ENCODE peak calls at places on chromosomes 11 and 22, in four cellular contexts. Q is IMR-90, A is H1, X is H9. C is an unnamed sample.

GRCh38 chr11:114193730-114194674 is 102.2 kb upstream of the NNMT start:
- DNase-seq in Q (no peak), A (no peak), X (no peak), C (no peak)

GRCh38 chr11:70367071-70367470 is 31.3 kb upstream of the CTTN start:
- DNase-seq in Q (peak; percentile 88), A (peak; percentile 41), X (no peak), C (no peak)

GRCh38 chr11:86800076-86800955 is at the start of gene PRSS23:
- DNase-seq in Q (peak; percentile 44), A (peak; percentile 76), X (peak; percentile 64), C (peak; percentile 68)

GRCh38 chr22:37742374-37743092 is 45.7 kb downstream of the TRIOBP start:
- DNase-seq in Q (peak; percentile 91), A (no peak), X (no peak), C (peak; percentile 26)

GRCh38 chr11:76939219-76939631 is 78.5 kb downstream of the ACER3 start:
- DNase-seq in Q (peak; percentile 9), A (no peak), X (no peak), C (peak; percentile 42)

GRCh38 chr11:16013242-16013641 is 343.1 kb downstream of the SOX6 start:
- DNase-seq in Q (no peak), A (no peak), X (no peak), C (no peak)

GRCh38 chr11:118872403-118872821 is 11.3 kb upstream of the CXCR5 start:
- DNase-seq in Q (no peak), A (no peak), X (no peak), C (no peak)

GRCh38 chr22:41914611-41915034 is 251 bp downstream of the SHISA8 start:
- DNase-seq in Q (no peak), A (no peak), X (no peak), C (no peak)

GRCh38 chr11:115724709-115725108 is 220.5 kb upstream of the CADM1 start:
- DNase-seq in Q (peak; percentile 90), A (no peak), X (no peak), C (no peak)

GRCh38 chr11:1382429-1382828 is 7.3 kb upstream of the BRSK2 start:
- DNase-seq in Q (no peak), A (no peak), X (peak; percentile 45), C (no peak)

GRCh38 chr22:46923394-46923793 is 160.9 kb downstream of the TBC1D22A start:
- DNase-seq in Q (no peak), A (peak; percentile 40), X (no peak), C (no peak)

GRCh38 chr11:9774591-9775392 is 110.9 kb downstream of the SWAP70 start:
- DNase-seq in Q (peak; percentile 94), A (no peak), X (no peak), C (peak; percentile 84)

GRCh38 chr11:9876331-9876730 is 212.5 kb downstream of the SWAP70 start:
- DNase-seq in Q (no peak), A (no peak), X (no peak), C (no peak)

GRCh38 chr11:82939456-82939855 is 37.9 kb downstream of the DDIAS start:
- DNase-seq in Q (no peak), A (no peak), X (no peak), C (no peak)

GRCh38 chr11:112756166-112756565 is 205.1 kb upstream of the NCAM1 start:
- DNase-seq in Q (no peak), A (no peak), X (no peak), C (no peak)

GRCh38 chr11:70766901-70767300 is 368.6 kb downstream of the CTTN start:
- DNase-seq in Q (no peak), A (no peak), X (no peak), C (no peak)

GRCh38 chr22:24406322-24407277 is 20.8 kb upstream of the ADORA2A start:
- DNase-seq in Q (no peak), A (no peak), X (no peak), C (no peak)

GRCh38 chr22:38240734-38241252 is 32.0 kb downstream of the TMEM184B start:
- DNase-seq in Q (peak; percentile 91), A (peak; percentile 72), X (peak; percentile 92), C (peak; percentile 95)

GRCh38 chr11:72041364-72042058 is 38.8 kb downstream of the NUMA1 start:
- DNase-seq in Q (peak; percentile 75), A (peak; percentile 61), X (peak; percentile 61), C (peak; percentile 54)

GRCh38 chr22:37425800-37426531 is 1.3 kb downstream of the ELFN2 start:
- DNase-seq in Q (peak; percentile 45), A (peak; percentile 70), X (peak; percentile 73), C (peak; percentile 57)

GRCh38 chr11:3341298-3341697 is 37.6 kb downstream of the ZNF195 start:
- DNase-seq in Q (no peak), A (peak; percentile 92), X (peak; percentile 64), C (peak; percentile 73)

GRCh38 chr22:19419086-19419463 is 12.5 kb downstream of the HIRA start:
- DNase-seq in Q (no peak), A (no peak), X (no peak), C (no peak)

GRCh38 chr11:59463176-59463575 is 6.4 kb downstream of the OR4D6 start:
- DNase-seq in Q (no peak), A (no peak), X (no peak), C (peak; percentile 21)

GRCh38 chr22:21067075-21067900 is 21.5 kb downstream of the LRRC74B start:
- DNase-seq in Q (no peak), A (no peak), X (no peak), C (no peak)

DNA sequence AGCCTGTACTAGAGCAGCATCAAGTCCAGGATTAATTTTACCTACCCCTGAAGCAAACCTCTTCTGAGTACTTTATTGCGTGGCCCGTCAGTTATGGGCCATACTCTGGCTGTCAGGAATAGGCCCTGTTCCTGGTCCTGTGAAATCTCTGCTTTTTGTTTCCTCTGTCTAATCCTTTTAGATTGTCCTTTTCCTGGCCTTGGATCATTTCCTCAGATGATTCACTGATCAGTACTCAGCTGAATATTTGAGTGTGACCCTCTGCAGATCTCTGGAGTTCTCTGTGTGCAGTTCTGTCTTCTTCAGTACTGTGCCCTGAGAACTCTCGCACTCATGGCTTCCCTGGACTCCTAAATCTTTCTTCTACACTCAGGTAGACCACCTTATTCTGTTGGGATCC is 123.5 kb downstream of the UVRAG start:
- DNase-seq in Q (peak; percentile 45), A (no peak), X (no peak), C (no peak)
- H3K56ac ChIP-seq in Q (no peak overlapping the region), A (no peak overlapping the region), X (no peak overlapping the region), C (no peak overlapping the region)

GRCh38 chr11:12803086-12803826 is 129.0 kb downstream of the TEAD1 start:
- DNase-seq in Q (peak; percentile 81), A (no peak), X (no peak), C (peak; percentile 70)

GRCh38 chr11:12802418-12803085 is 128.3 kb downstream of the TEAD1 start:
- DNase-seq in Q (peak; percentile 90), A (no peak), X (no peak), C (peak; percentile 78)

GRCh38 chr11:12808519-12808918 is 134.3 kb downstream of the TEAD1 start:
- DNase-seq in Q (peak; percentile 76), A (no peak), X (no peak), C (no peak)

GRCh38 chr11:12807621-12808020 is 133.4 kb downstream of the TEAD1 start:
- DNase-seq in Q (no peak), A (no peak), X (no peak), C (no peak)

DNA sequence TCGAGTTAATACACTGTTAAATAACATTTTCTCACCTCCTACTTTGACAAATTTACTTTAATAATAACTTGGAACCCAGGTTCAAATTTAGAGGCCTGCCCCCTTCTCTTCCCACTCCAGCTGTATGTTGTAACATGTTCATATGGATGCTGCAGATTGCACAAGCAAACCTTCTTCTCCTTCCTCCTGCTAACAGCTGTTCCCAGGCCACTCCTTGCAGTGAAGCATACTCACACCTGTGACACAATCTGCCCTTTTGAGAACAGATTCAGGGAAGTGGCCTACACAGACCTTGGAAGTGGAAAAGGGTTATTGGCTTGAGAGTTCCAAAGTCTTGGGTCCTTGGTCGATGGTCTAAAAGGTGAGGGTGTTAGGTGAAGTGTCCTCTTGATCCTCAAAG is 131.9 kb downstream of the TEAD1 start:
- DNase-seq in Q (peak; percentile 48), A (no peak), X (no peak), C (no peak)
- H3K56ac ChIP-seq in Q (no peak overlapping the region), A (no peak overlapping the region), X (no peak overlapping the region), C (no peak overlapping the region)

GRCh38 chr11:78406568-78407196 is 10.9 kb downstream of the GAB2 start:
- DNase-seq in Q (no peak), A (no peak), X (no peak), C (peak; percentile 23)

GRCh38 chr11:78414321-78415051 is 3.1 kb downstream of the GAB2 start:
- DNase-seq in Q (peak; percentile 43), A (no peak), X (no peak), C (peak; percentile 23)

GRCh38 chr11:78402842-78403241 is 14.8 kb downstream of the GAB2 start:
- DNase-seq in Q (no peak), A (no peak), X (no peak), C (no peak)

DNA sequence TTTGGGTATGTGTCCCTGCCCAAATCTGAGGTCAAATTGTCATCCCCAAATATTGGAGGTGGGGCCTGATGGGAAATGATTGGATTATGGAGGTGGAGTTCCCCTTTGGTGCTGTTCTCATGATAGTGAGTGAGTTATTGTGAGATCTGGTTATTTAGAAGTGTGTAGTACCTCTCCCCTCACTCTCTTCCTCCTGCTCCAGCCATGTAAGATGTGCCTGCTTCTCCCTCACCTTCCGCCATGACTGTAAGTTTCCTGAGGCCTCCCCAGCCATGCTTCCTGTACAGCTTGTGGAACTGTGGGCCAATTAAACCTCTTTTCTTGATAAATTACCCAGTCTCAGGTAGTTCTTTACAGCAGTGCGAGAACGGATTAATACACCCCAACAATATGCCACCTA is 9.0 kb downstream of the GAB2 start:
- DNase-seq in Q (no peak), A (no peak), X (no peak), C (no peak)
- H3K56ac ChIP-seq in Q (no peak overlapping the region), A (no peak overlapping the region), X (no peak overlapping the region), C (no peak overlapping the region)

GRCh38 chr11:121512468-121513465 is 60.0 kb upstream of the SORL1-AS1 start:
- DNase-seq in Q (no peak), A (no peak), X (no peak), C (no peak)
- H3K56ac ChIP-seq in Q (no peak overlapping the region), A (no peak overlapping the region), X (no peak overlapping the region), C (no peak overlapping the region)

GRCh38 chr22:36068776-36069344 is 40.2 kb upstream of the RBFOX2 start:
- DNase-seq in Q (peak; percentile 29), A (no peak), X (no peak), C (no peak)

GRCh38 chr22:36069368-36069767 is 40.7 kb upstream of the RBFOX2 start:
- DNase-seq in Q (no peak), A (no peak), X (no peak), C (no peak)

GRCh38 chr22:36065775-36066544 is 37.3 kb upstream of the RBFOX2 start:
- DNase-seq in Q (peak; percentile 92), A (peak; percentile 93), X (peak; percentile 98), C (peak; percentile 98)

GRCh38 chr22:36065462-36065774 is 36.8 kb upstream of the RBFOX2 start:
- DNase-seq in Q (no peak), A (no peak), X (no peak), C (no peak)

GRCh38 chr22:36067237-36067558 is 38.6 kb upstream of the RBFOX2 start:
- DNase-seq in Q (no peak), A (no peak), X (no peak), C (no peak)
- H3K56ac ChIP-seq in Q (no peak overlapping the region), A (no peak overlapping the region), X (no peak overlapping the region), C (no peak overlapping the region)

GRCh38 chr11:33476945-33477584 is 219.9 kb downstream of the HIPK3 start:
- DNase-seq in Q (peak; percentile 50), A (no peak), X (no peak), C (no peak)

GRCh38 chr11:33474866-33475265 is 217.7 kb downstream of the HIPK3 start:
- DNase-seq in Q (no peak), A (no peak), X (no peak), C (no peak)

GRCh38 chr11:33475999-33476398 is 218.8 kb downstream of the HIPK3 start:
- DNase-seq in Q (peak; percentile 57), A (no peak), X (no peak), C (no peak)

GRCh38 chr11:33471541-33471940 is 214.4 kb downstream of the HIPK3 start:
- DNase-seq in Q (no peak), A (no peak), X (no peak), C (no peak)
- H3K56ac ChIP-seq in Q (no peak overlapping the region), A (no peak overlapping the region), X (no peak overlapping the region), C (no peak overlapping the region)

C was measured in mesendoderm.